ENCODE peak calls at places on chromosomes 7 and 10, in ten cellular contexts. O is RWPE2; W is NCI-H2081; E is GM23248; M is cerebellum; G is epithelial cell of esophagus; Y is naive B cell; K is stimulated activated CD8-positive, alpha-beta memory T cell treated with anti-CD3 and anti-CD28 coated beads, Interleukin-12 subunit alpha, Interleukin-12 subunit beta, amount 100 ng/mL, for 4 hours; I is T follicular helper cell; H is sciatic nerve. J is an unnamed sample.

GRCh38 chr10:50517626-50518025 is 106.1 kb downstream of the SGMS1 start:
- DNase-seq in O (no peak), W (no peak), E (no peak), M (no peak), G (no peak), Y (no peak), K (no peak), I (no peak), H (no peak), J (no peak)

GRCh38 chr7:131238260-131238940 is 89.3 kb upstream of the MKLN1 start:
- DNase-seq in O (no peak), W (no peak), E (peak), M (no peak), G (peak), Y (no peak), K (no peak), I (no peak), H (no peak), J (no peak)

GRCh38 chr10:51656467-51656866 is 42.9 kb downstream of the CSTF2T start:
- DNase-seq in O (no peak), W (no peak), E (no peak), M (no peak), G (no peak), Y (no peak), K (no peak), I (no peak), H (no peak), J (no peak)

GRCh38 chr7:126574838-126575250 is 677.9 kb downstream of the GRM8 start:
- DNase-seq in O (no peak), W (no peak), E (peak), M (no peak), G (peak), Y (no peak), K (no peak), I (no peak), H (no peak), J (no peak)

GRCh38 chr7:156993021-156993924 is 17.2 kb downstream of the MNX1 start:
- DNase-seq in O (no peak), W (peak), E (no peak), M (no peak), G (no peak), Y (no peak), K (no peak), I (no peak), H (no peak), J (no peak)

GRCh38 chr7:134645935-134646334 is 718 bp upstream of the BPGM start:
- DNase-seq in O (no peak), W (peak), E (peak), M (peak), G (peak), Y (no peak), K (no peak), I (no peak), H (no peak), J (no peak)

GRCh38 chr7:138551102-138551501 is 91.0 kb downstream of the TRIM24 start:
- DNase-seq in O (no peak), W (no peak), E (no peak), M (no peak), G (no peak), Y (no peak), K (no peak), I (no peak), H (no peak), J (no peak)

GRCh38 chr7:92834661-92835139 is 1.7 kb downstream of the CDK6 start:
- DNase-seq in O (peak), W (no peak), E (peak), M (no peak), G (peak), Y (no peak), K (no peak), I (no peak), H (peak), J (no peak)

GRCh38 chr10:102408728-102409603 is 9.6 kb downstream of the PSD start:
- DNase-seq in O (peak), W (no peak), E (peak), M (peak), G (no peak), Y (no peak), K (peak), I (peak), H (peak), J (no peak)

GRCh38 chr10:102612964-102613275 is 31.4 kb upstream of the TRIM8 start:
- DNase-seq in O (peak), W (no peak), E (no peak), M (no peak), G (no peak), Y (no peak), K (peak), I (peak), H (no peak), J (no peak)

GRCh38 chr7:29457565-29457971 is 106.1 kb upstream of the PRR15 start:
- DNase-seq in O (no peak), W (peak), E (peak), M (no peak), G (peak), Y (no peak), K (no peak), I (no peak), H (no peak), J (no peak)

GRCh38 chr10:80168679-80169380 is 36.3 kb downstream of the PLAC9 start:
- DNase-seq in O (no peak), W (no peak), E (no peak), M (no peak), G (no peak), Y (no peak), K (no peak), I (no peak), H (no peak), J (no peak)

GRCh38 chr10:6333973-6334372 is 131.2 kb downstream of the PFKFB3 start:
- DNase-seq in O (no peak), W (no peak), E (no peak), M (no peak), G (no peak), Y (no peak), K (no peak), I (no peak), H (no peak), J (no peak)

GRCh38 chr7:38880035-38880434 is 29.0 kb downstream of the VPS41 start:
- DNase-seq in O (no peak), W (no peak), E (no peak), M (no peak), G (no peak), Y (no peak), K (no peak), I (no peak), H (no peak), J (no peak)

GRCh38 chr10:27838291-27838690 is 92.7 kb upstream of the MKX start:
- DNase-seq in O (no peak), W (no peak), E (peak), M (no peak), G (no peak), Y (no peak), K (no peak), I (no peak), H (no peak), J (no peak)

GRCh38 chr7:111329367-111330234 is 232.7 kb downstream of the IMMP2L start:
- DNase-seq in O (no peak), W (no peak), E (peak), M (no peak), G (peak), Y (no peak), K (no peak), I (no peak), H (no peak), J (no peak)

GRCh38 chr10:71320592-71320991 is 1.5 kb downstream of the SLC29A3 start:
- DNase-seq in O (no peak), W (no peak), E (no peak), M (no peak), G (no peak), Y (no peak), K (no peak), I (no peak), H (no peak), J (no peak)

GRCh38 chr10:104054430-104054829 is 31.2 kb downstream of the COL17A1 start:
- DNase-seq in O (peak), W (no peak), E (peak), M (no peak), G (peak), Y (no peak), K (no peak), I (no peak), H (no peak), J (no peak)

GRCh38 chr10:4131407-4132215 is 346.6 kb upstream of the KLF6 start:
- DNase-seq in O (no peak), W (no peak), E (peak), M (no peak), G (peak), Y (peak), K (no peak), I (peak), H (no peak), J (no peak)

GRCh38 chr7:50473531-50473930 is 23.4 kb upstream of the FIGNL1 start:
- DNase-seq in O (no peak), W (no peak), E (no peak), M (no peak), G (no peak), Y (no peak), K (no peak), I (no peak), H (no peak), J (no peak)

GRCh38 chr7:55133630-55134392 is 115.0 kb downstream of the EGFR start:
- DNase-seq in O (peak), W (no peak), E (peak), M (no peak), G (peak), Y (no peak), K (no peak), I (no peak), H (no peak), J (no peak)

J was measured in esophagus squamous epithelium.